ENCODE peak calls at places on chromosomes 6 and 20, in nine cellular contexts. Y is fibroblast of lung, D is mammary epithelial cell, B is MM.1S, Q is HCT116, J is PC-9, H is endothelial cell of umbilical vein, K is hepatocyte, Z is DND-41. N is an unnamed sample.

GRCh38 chr6:129598244-129599187 is 111.5 kb downstream of the ARHGAP18 start:
- DNase-seq in B (peak; percentile 71), D (peak; percentile 53), H (peak; percentile 87), Y (peak; percentile 91), Q (peak; percentile 72), Z (peak; percentile 32), K (peak; percentile 72), J (peak; percentile 5), N (peak; percentile 53)

GRCh38 chr6:11188161-11188915 is 44.1 kb downstream of the NEDD9 start:
- DNase-seq in J (no peak), K (peak; percentile 58), D (peak; percentile 30), Z (no peak), B (no peak), Q (no peak), H (no peak), Y (no peak), N (no peak)

GRCh38 chr6:170095273-170095976 is 195.5 kb downstream of the DLL1 start:
- DNase-seq in B (no peak), K (no peak), Z (no peak), H (no peak), Q (no peak), J (no peak), Y (no peak), D (no peak), N (no peak)

GRCh38 chr6:113434641-113435040 is 422.5 kb upstream of the MARCKS start:
- DNase-seq in Q (no peak), H (peak; percentile 38), J (no peak), B (no peak), Y (no peak), D (no peak), K (no peak), Z (no peak), N (no peak)

GRCh38 chr20:39144757-39145156 is 182.6 kb downstream of the DHX35 start:
- DNase-seq in Q (no peak), J (no peak), H (no peak), D (no peak), K (no peak), Y (no peak), B (no peak), Z (no peak), N (no peak)

GRCh38 chr6:447381-448165 is 56.0 kb downstream of the IRF4 start:
- DNase-seq in B (no peak), K (no peak), Z (no peak), J (no peak), Y (no peak), H (no peak), D (no peak), Q (no peak), N (no peak)

GRCh38 chr20:41231850-41232249 is 85.7 kb downstream of the ZHX3 start:
- DNase-seq in Z (no peak), D (no peak), Q (no peak), H (no peak), Y (no peak), B (no peak), J (no peak), K (no peak), N (no peak)

GRCh38 chr6:137982418-137983189 is 115.5 kb downstream of the TNFAIP3 start:
- DNase-seq in H (no peak), K (no peak), D (no peak), Z (no peak), B (no peak), Y (no peak), Q (no peak), J (no peak), N (no peak)

GRCh38 chr6:134589512-134589911 is 271.6 kb upstream of the SGK1 start:
- DNase-seq in H (no peak), K (peak; percentile 42), B (no peak), Z (no peak), Q (no peak), J (peak; percentile 37), D (peak; percentile 96), Y (peak; percentile 100), N (peak; percentile 99)

GRCh38 chr6:119306396-119306968 is 43.1 kb downstream of the MAN1A1 start:
- DNase-seq in J (no peak), Y (no peak), H (no peak), D (no peak), Q (no peak), K (no peak), B (no peak), Z (no peak), N (no peak)

GRCh38 chr20:63557481-63557891 is 3.5 kb downstream of the FNDC11 start:
- DNase-seq in Q (no peak), H (no peak), B (no peak), K (no peak), Z (no peak), D (no peak), J (no peak), Y (no peak), N (no peak)
- H3K36me3 ChIP-seq in Q (no peaks in the 10 kb centered on the region), H (peaks cover 11% of the 10 kb centered on the region), B (no peaks in the 10 kb centered on the region), K (no peaks in the 10 kb centered on the region), Z (no peaks in the 10 kb centered on the region), D (no peaks in the 10 kb centered on the region), J (no peaks in the 10 kb centered on the region), Y (peaks cover 10% of the 10 kb centered on the region), N (no peaks in the 10 kb centered on the region)

GRCh38 chr6:6684365-6684833 is 95.9 kb downstream of the LY86 start:
- DNase-seq in J (no peak), Y (no peak), H (no peak), Q (no peak), Z (no peak), B (no peak), K (no peak), D (no peak), N (no peak)
- TF ChIP-seq EZH2 in J (no peak), Y (no peak), H (no peak), Q (no peak), Z (no peak), B (no peak), K (no peak), D (no peak), N (no peak)

DNA sequence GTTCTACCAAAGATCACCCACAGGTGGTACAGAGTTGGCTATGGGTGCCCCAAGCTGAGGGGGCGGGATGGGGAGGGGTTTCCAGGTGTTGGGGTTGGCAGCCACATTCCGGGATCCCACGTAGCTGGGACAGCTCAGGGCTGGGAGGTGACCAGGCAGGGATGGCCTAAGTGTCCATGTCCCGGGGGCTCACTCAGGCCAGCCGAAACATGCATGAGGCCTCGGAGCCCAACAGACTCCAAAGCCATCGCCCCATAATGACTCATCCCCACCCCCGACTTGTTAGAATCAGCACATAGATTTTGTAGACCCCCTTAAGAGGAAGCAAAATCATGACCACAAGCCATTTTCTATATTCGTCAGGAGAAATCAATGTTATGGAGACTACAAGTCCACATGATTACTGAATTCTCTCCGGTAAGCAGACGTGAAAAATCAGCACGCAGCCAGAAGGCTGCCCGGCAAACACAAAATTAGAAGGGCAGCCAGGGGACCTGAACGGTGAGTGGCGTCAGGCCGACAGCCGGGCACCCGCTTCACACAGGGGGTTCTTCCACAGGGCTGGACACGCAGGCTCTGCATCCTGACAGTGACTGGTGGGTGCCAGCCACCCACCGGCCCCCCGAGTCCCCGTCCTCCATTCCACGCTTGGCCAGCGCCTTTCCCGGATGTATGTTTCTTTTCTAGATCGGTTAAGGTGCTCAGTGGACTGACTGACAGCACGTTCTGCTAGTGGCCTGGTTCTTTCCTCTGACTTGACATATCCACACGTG is 81.2 kb downstream of the RAMACL start:
- DNase-seq in Z (no peak), Q (no peak), H (no peak), Y (no peak), K (no peak), B (no peak), D (no peak), J (no peak), N (no peak)
- H3K36me3 ChIP-seq in Z (no peaks in the 10 kb centered on the region), Q (no peaks in the 10 kb centered on the region), H (peaks cover 66% of the 10 kb centered on the region), Y (peaks cover 23% of the 10 kb centered on the region), K (no peaks in the 10 kb centered on the region), B (no peaks in the 10 kb centered on the region), D (no peaks in the 10 kb centered on the region), J (no peaks in the 10 kb centered on the region), N (peaks cover 10% of the 10 kb centered on the region)

DNA sequence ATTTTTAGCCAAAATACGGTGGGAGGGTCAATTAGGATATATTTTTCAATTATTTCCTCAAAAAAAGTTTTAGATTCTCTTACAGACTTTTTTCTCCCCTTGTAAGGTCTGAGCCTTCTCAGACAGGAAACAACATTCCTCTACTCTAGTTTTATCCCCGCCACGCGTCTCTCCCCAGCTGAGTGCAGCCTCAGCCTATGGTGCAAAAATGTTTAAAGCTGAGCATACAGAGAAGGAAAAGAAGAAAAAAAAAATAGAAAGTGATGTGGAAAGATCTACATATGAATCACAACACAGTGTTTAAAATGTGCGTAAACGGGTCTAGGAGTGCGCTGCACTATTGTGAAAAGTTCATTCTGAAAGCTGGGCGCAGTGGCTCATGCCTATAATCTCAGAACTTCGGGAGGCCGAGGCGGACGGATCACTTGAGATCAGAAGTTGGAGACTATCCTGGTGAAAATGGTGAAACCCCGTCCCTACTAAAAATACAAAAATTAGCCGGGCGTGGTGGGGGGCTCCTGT is 159.0 kb downstream of the TRIM27 start:
- DNase-seq in H (no peak), Z (no peak), Y (no peak), B (no peak), J (no peak), Q (no peak), K (no peak), D (no peak), N (no peak)
- TF ChIP-seq EZH2 in H (no peak), Z (no peak), Y (no peak), B (no peak), J (no peak), Q (no peak), K (peak; percentile 41), D (no peak), N (no peak)

N was measured in astrocyte.